ENCODE peak calls at places on chromosome 1, in ten cellular contexts. G is CMK; O is activated CD4-positive, alpha-beta T cell treated with anti-CD3 and anti-CD28 coated beads for 24 hours; I is stimulated activated CD8-positive, alpha-beta memory T cell treated with anti-CD3 and anti-CD28 coated beads, Interleukin-7, amount 100 ng/mL, for 1 hour; L is activated T-cell treated with anti-CD3 and anti-CD28 coated beads, Interleukin-2, amount 50 U/mL, for 48 hours; B is MCF 10A; C is PC-3; A is amniotic epithelial cell; H is AML-193; N is amniotic stem cell. W is an unnamed sample.

GRCh38 chr1:201536542-201536941 is 2.4 kb upstream of the NAV1 start:
- DNase-seq in A (peak; percentile 66), B (peak; percentile 85), G (no peak), H (no peak), I (no peak), N (peak; percentile 87), C (peak; percentile 74), O (no peak), L (no peak), W (no peak)

GRCh38 chr1:64043328-64043727 is 160.1 kb upstream of the UBE2U start:
- DNase-seq in I (no peak), B (peak; percentile 18), G (no peak), N (no peak), O (no peak), L (no peak), A (peak; percentile 73), H (no peak), C (no peak), W (no peak)

GRCh38 chr1:222283147-222283768 is 264.6 kb downstream of the HHIPL2 start:
- DNase-seq in G (no peak), B (no peak), N (no peak), L (no peak), O (no peak), I (no peak), A (peak; percentile 96), H (no peak), C (peak; percentile 65), W (no peak)

GRCh38 chr1:8152731-8153702 is 126.9 kb upstream of the ERRFI1 start:
- DNase-seq in C (no peak), N (no peak), B (no peak), O (no peak), G (no peak), H (no peak), I (no peak), A (no peak), L (peak; percentile 68), W (no peak)

GRCh38 chr1:42379794-42380616 is 587 bp upstream of the RIMKLA start:
- DNase-seq in N (no peak), O (no peak), C (peak; percentile 48), A (peak; percentile 31), G (no peak), B (peak; percentile 23), L (no peak), H (no peak), I (no peak), W (no peak)

GRCh38 chr1:75855010-75855409 is 58.3 kb downstream of the MSH4 start:
- DNase-seq in L (no peak), G (no peak), I (no peak), O (no peak), N (no peak), C (peak; percentile 67), A (peak; percentile 77), H (no peak), B (peak; percentile 81), W (no peak)

GRCh38 chr1:71193153-71193552 is 112.3 kb upstream of the ZRANB2 start:
- DNase-seq in O (no peak), A (no peak), G (no peak), H (no peak), C (no peak), N (no peak), B (no peak), L (no peak), I (no peak), W (no peak)

GRCh38 chr1:3454811-3455618 is 550 bp downstream of the ARHGEF16 start:
- DNase-seq in B (no peak), I (no peak), H (no peak), G (peak; percentile 81), O (no peak), C (peak; percentile 43), N (no peak), A (no peak), L (no peak), W (no peak)

GRCh38 chr1:203300441-203301330 is 4.6 kb upstream of the BTG2 start:
- DNase-seq in I (no peak), G (peak; percentile 96), C (no peak), H (no peak), L (no peak), A (peak; percentile 53), B (no peak), N (no peak), O (no peak), W (no peak)

GRCh38 chr1:229252228-229252984 is 18.5 kb upstream of the RAB4A start:
- DNase-seq in G (no peak), O (no peak), A (no peak), C (no peak), L (no peak), H (no peak), B (no peak), I (no peak), N (no peak), W (no peak)